ENCODE peak calls at places on chromosomes 12 and 14, in nine cellular contexts. One of them, this sample, is unnamed.

GRCh38 chr12:80192087-80192486 is 92.8 kb downstream of the OTOGL start:
- DNase-seq in breast epithelium: no peak
- DNase-seq in tibial nerve: no peak
- DNase-seq in adrenal gland: no peak
- DNase-seq in lung: no peak
- DNase-seq in neural progenitor cell: no peak
- DNase-seq in hepatocyte: no peak
- DNase-seq in CD8-positive, alpha-beta T cell: no peak
- DNase-seq in endothelial cell of umbilical vein: no peak
- DNase-seq in this sample: no peak

GRCh38 chr14:37037636-37038387 is 134.6 kb downstream of the SLC25A21 start:
- DNase-seq in tibial nerve: no peak
- DNase-seq in hepatocyte: no peak
- DNase-seq in CD8-positive, alpha-beta T cell: no peak
- DNase-seq in neural progenitor cell: no peak
- DNase-seq in lung: no peak
- DNase-seq in endothelial cell of umbilical vein: no peak
- DNase-seq in adrenal gland: no peak
- DNase-seq in breast epithelium: no peak
- DNase-seq in this sample: no peak

GRCh38 chr14:76808990-76809389 is 3.7 kb downstream of the ANGEL1 start:
- DNase-seq in endothelial cell of umbilical vein: no peak
- DNase-seq in CD8-positive, alpha-beta T cell: no peak
- DNase-seq in lung: no peak
- DNase-seq in hepatocyte: no peak
- DNase-seq in breast epithelium: no peak
- DNase-seq in adrenal gland: no peak
- DNase-seq in neural progenitor cell: no peak
- DNase-seq in tibial nerve: no peak
- DNase-seq in this sample: no peak

GRCh38 chr14:61429316-61429715 is 107.9 kb downstream of the PRKCH start:
- DNase-seq in endothelial cell of umbilical vein: no peak
- DNase-seq in neural progenitor cell: no peak
- DNase-seq in breast epithelium: no peak
- DNase-seq in hepatocyte: no peak
- DNase-seq in lung: no peak
- DNase-seq in CD8-positive, alpha-beta T cell: no peak
- DNase-seq in tibial nerve: no peak
- DNase-seq in adrenal gland: no peak
- DNase-seq in this sample: no peak

GRCh38 chr14:72739446-72740405 is 154.2 kb downstream of the DPF3 start:
- DNase-seq in endothelial cell of umbilical vein: no peak
- DNase-seq in CD8-positive, alpha-beta T cell: no peak
- DNase-seq in hepatocyte: no peak
- DNase-seq in adrenal gland: no peak
- DNase-seq in breast epithelium: no peak
- DNase-seq in tibial nerve: no peak
- DNase-seq in neural progenitor cell: no peak
- DNase-seq in lung: no peak
- DNase-seq in this sample: no peak

GRCh38 chr14:66087231-66087630 is 398.9 kb upstream of the CCDC196 start:
- DNase-seq in adrenal gland: no peak
- DNase-seq in CD8-positive, alpha-beta T cell: no peak
- DNase-seq in tibial nerve: no peak
- DNase-seq in neural progenitor cell: no peak
- DNase-seq in lung: no peak
- DNase-seq in endothelial cell of umbilical vein: no peak
- DNase-seq in hepatocyte: no peak
- DNase-seq in breast epithelium: no peak
- DNase-seq in this sample: no peak

GRCh38 chr12:11174022-11174421 is 3.0 kb downstream of the SMIM10L1 start:
- DNase-seq in adrenal gland: no peak
- DNase-seq in tibial nerve: no peak
- DNase-seq in lung: no peak
- DNase-seq in neural progenitor cell: no peak
- DNase-seq in hepatocyte: no peak
- DNase-seq in breast epithelium: no peak
- DNase-seq in endothelial cell of umbilical vein: peak; percentile 42
- DNase-seq in CD8-positive, alpha-beta T cell: no peak
- DNase-seq in this sample: no peak

GRCh38 chr12:130818381-130819247 is 20.4 kb downstream of the STX2 start:
- DNase-seq in endothelial cell of umbilical vein: peak; percentile 36
- DNase-seq in CD8-positive, alpha-beta T cell: peak; percentile 59
- DNase-seq in hepatocyte: peak; percentile 78
- DNase-seq in breast epithelium: peak; percentile 64
- DNase-seq in tibial nerve: peak; percentile 43
- DNase-seq in adrenal gland: peak; percentile 61
- DNase-seq in lung: peak; percentile 65
- DNase-seq in neural progenitor cell: peak; percentile 85
- DNase-seq in this sample: peak; percentile 63

GRCh38 chr12:111942557-111942956 is 70.4 kb downstream of the TMEM116 start:
- DNase-seq in CD8-positive, alpha-beta T cell: no peak
- DNase-seq in adrenal gland: peak; percentile 31
- DNase-seq in lung: no peak
- DNase-seq in endothelial cell of umbilical vein: peak; percentile 76
- DNase-seq in neural progenitor cell: no peak
- DNase-seq in breast epithelium: no peak
- DNase-seq in hepatocyte: peak; percentile 10
- DNase-seq in tibial nerve: no peak
- DNase-seq in this sample: no peak

GRCh38 chr12:115626210-115626609 is 651.3 kb downstream of the MED13L start:
- DNase-seq in adrenal gland: no peak
- DNase-seq in CD8-positive, alpha-beta T cell: no peak
- DNase-seq in tibial nerve: no peak
- DNase-seq in neural progenitor cell: no peak
- DNase-seq in hepatocyte: no peak
- DNase-seq in endothelial cell of umbilical vein: no peak
- DNase-seq in lung: no peak
- DNase-seq in breast epithelium: no peak
- DNase-seq in this sample: no peak

GRCh38 chr12:52446346-52447045 is 5.5 kb downstream of the KRT6B start:
- DNase-seq in neural progenitor cell: no peak
- DNase-seq in tibial nerve: no peak
- DNase-seq in lung: no peak
- DNase-seq in hepatocyte: no peak
- DNase-seq in adrenal gland: no peak
- DNase-seq in endothelial cell of umbilical vein: no peak
- DNase-seq in CD8-positive, alpha-beta T cell: no peak
- DNase-seq in breast epithelium: no peak
- DNase-seq in this sample: no peak

GRCh38 chr14:91041450-91041849 is 19.0 kb downstream of the RPS6KA5 start:
- DNase-seq in hepatocyte: no peak
- DNase-seq in CD8-positive, alpha-beta T cell: no peak
- DNase-seq in breast epithelium: no peak
- DNase-seq in adrenal gland: no peak
- DNase-seq in neural progenitor cell: no peak
- DNase-seq in endothelial cell of umbilical vein: no peak
- DNase-seq in lung: no peak
- DNase-seq in tibial nerve: no peak
- DNase-seq in this sample: no peak

GRCh38 chr12:58341791-58342190 is 400.4 kb downstream of the ATP23 start:
- DNase-seq in endothelial cell of umbilical vein: peak; percentile 99
- DNase-seq in adrenal gland: no peak
- DNase-seq in hepatocyte: peak; percentile 12
- DNase-seq in breast epithelium: no peak
- DNase-seq in neural progenitor cell: no peak
- DNase-seq in tibial nerve: no peak
- DNase-seq in CD8-positive, alpha-beta T cell: no peak
- DNase-seq in lung: no peak
- DNase-seq in this sample: no peak

GRCh38 chr14:77022219-77022852 is 6.2 kb downstream of the IRF2BPL start:
- DNase-seq in tibial nerve: no peak
- DNase-seq in CD8-positive, alpha-beta T cell: no peak
- DNase-seq in neural progenitor cell: no peak
- DNase-seq in breast epithelium: no peak
- DNase-seq in adrenal gland: no peak
- DNase-seq in endothelial cell of umbilical vein: no peak
- DNase-seq in hepatocyte: peak; percentile 17
- DNase-seq in lung: no peak
- DNase-seq in this sample: no peak

GRCh38 chr12:28498850-28499249 is 308.6 kb downstream of the CCDC91 start:
- DNase-seq in breast epithelium: no peak
- DNase-seq in hepatocyte: no peak
- DNase-seq in adrenal gland: no peak
- DNase-seq in CD8-positive, alpha-beta T cell: no peak
- DNase-seq in neural progenitor cell: no peak
- DNase-seq in tibial nerve: no peak
- DNase-seq in endothelial cell of umbilical vein: no peak
- DNase-seq in lung: no peak
- DNase-seq in this sample: no peak

GRCh38 chr12:22380029-22380428 is 45.5 kb upstream of the ST8SIA1 start:
- DNase-seq in neural progenitor cell: no peak
- DNase-seq in adrenal gland: no peak
- DNase-seq in lung: no peak
- DNase-seq in endothelial cell of umbilical vein: no peak
- DNase-seq in hepatocyte: no peak
- DNase-seq in breast epithelium: no peak
- DNase-seq in tibial nerve: no peak
- DNase-seq in CD8-positive, alpha-beta T cell: no peak
- DNase-seq in this sample: no peak

GRCh38 chr14:50062438-50063039 is 53.8 kb downstream of the VCPKMT start:
- DNase-seq in endothelial cell of umbilical vein: peak; percentile 81
- DNase-seq in breast epithelium: no peak
- DNase-seq in hepatocyte: peak; percentile 86
- DNase-seq in adrenal gland: peak; percentile 84
- DNase-seq in neural progenitor cell: no peak
- DNase-seq in CD8-positive, alpha-beta T cell: peak; percentile 55
- DNase-seq in tibial nerve: no peak
- DNase-seq in lung: no peak
- DNase-seq in this sample: peak; percentile 72

GRCh38 chr14:95548328-95548929 is 13.6 kb downstream of the GLRX5 start:
- DNase-seq in tibial nerve: no peak
- DNase-seq in hepatocyte: no peak
- DNase-seq in adrenal gland: no peak
- DNase-seq in neural progenitor cell: no peak
- DNase-seq in CD8-positive, alpha-beta T cell: no peak
- DNase-seq in breast epithelium: no peak
- DNase-seq in lung: no peak
- DNase-seq in endothelial cell of umbilical vein: peak; percentile 20
- DNase-seq in this sample: no peak

GRCh38 chr12:69284131-69284530 is 44.8 kb downstream of the CPSF6 start:
- DNase-seq in breast epithelium: peak; percentile 73
- DNase-seq in tibial nerve: peak; percentile 38
- DNase-seq in CD8-positive, alpha-beta T cell: no peak
- DNase-seq in endothelial cell of umbilical vein: peak; percentile 64
- DNase-seq in neural progenitor cell: peak; percentile 81
- DNase-seq in hepatocyte: peak; percentile 75
- DNase-seq in adrenal gland: peak; percentile 81
- DNase-seq in lung: peak; percentile 74
- DNase-seq in this sample: peak; percentile 1
- H3K4me3 ChIP-seq in breast epithelium: peak overlapping the region; percentile 22
- H3K4me3 ChIP-seq in tibial nerve: peak overlapping the region; percentile 27
- H3K4me3 ChIP-seq in CD8-positive, alpha-beta T cell: peak overlapping the region; percentile 6
- H3K4me3 ChIP-seq in endothelial cell of umbilical vein: peak overlapping the region; percentile 27
- H3K4me3 ChIP-seq in neural progenitor cell: peak overlapping the region; percentile 20
- H3K4me3 ChIP-seq in hepatocyte: no peak overlapping the region
- H3K4me3 ChIP-seq in adrenal gland: no peak overlapping the region
- H3K4me3 ChIP-seq in lung: peak overlapping the region; percentile 21
- H3K4me3 ChIP-seq in this sample: peak overlapping the region; percentile 27

GRCh38 chr12:94649349-94650142 is 811 bp downstream of the TMCC3 start:
- DNase-seq in lung: peak; percentile 36
- DNase-seq in neural progenitor cell: peak; percentile 68
- DNase-seq in CD8-positive, alpha-beta T cell: no peak
- DNase-seq in endothelial cell of umbilical vein: peak; percentile 64
- DNase-seq in tibial nerve: no peak
- DNase-seq in breast epithelium: peak; percentile 60
- DNase-seq in adrenal gland: peak; percentile 47
- DNase-seq in hepatocyte: peak; percentile 67
- DNase-seq in this sample: peak; percentile 15
- H3K4me1 ChIP-seq in lung: peaks cover 5% of the 10 kb centered on the region
- H3K4me1 ChIP-seq in neural progenitor cell: no peaks in the 10 kb centered on the region
- H3K4me1 ChIP-seq in CD8-positive, alpha-beta T cell: peaks cover 2% of the 10 kb centered on the region
- H3K4me1 ChIP-seq in endothelial cell of umbilical vein: peaks cover 28% of the 10 kb centered on the region
- H3K4me1 ChIP-seq in tibial nerve: peaks cover 7% of the 10 kb centered on the region
- H3K4me1 ChIP-seq in breast epithelium: no peaks in the 10 kb centered on the region
- H3K4me1 ChIP-seq in adrenal gland: peaks cover 17% of the 10 kb centered on the region
- H3K4me1 ChIP-seq in hepatocyte: no peaks in the 10 kb centered on the region
- H3K4me1 ChIP-seq in this sample: peaks cover 6% of the 10 kb centered on the region

GRCh38 chr12:48923117-48923516 is 2.2 kb downstream of the FKBP11 start:
- DNase-seq in lung: no peak
- DNase-seq in tibial nerve: no peak
- DNase-seq in neural progenitor cell: no peak
- DNase-seq in CD8-positive, alpha-beta T cell: no peak
- DNase-seq in adrenal gland: no peak
- DNase-seq in endothelial cell of umbilical vein: no peak
- DNase-seq in breast epithelium: no peak
- DNase-seq in hepatocyte: no peak
- DNase-seq in this sample: no peak

GRCh38 chr12:48917857-48918537 is 7.3 kb downstream of the FKBP11 start:
- DNase-seq in neural progenitor cell: no peak
- DNase-seq in hepatocyte: no peak
- DNase-seq in breast epithelium: no peak
- DNase-seq in endothelial cell of umbilical vein: no peak
- DNase-seq in CD8-positive, alpha-beta T cell: no peak
- DNase-seq in adrenal gland: no peak
- DNase-seq in lung: no peak
- DNase-seq in tibial nerve: no peak
- DNase-seq in this sample: peak; percentile 18
- H3K4me3 ChIP-seq in neural progenitor cell: no peak overlapping the region
- H3K4me3 ChIP-seq in hepatocyte: no peak overlapping the region
- H3K4me3 ChIP-seq in breast epithelium: no peak overlapping the region
- H3K4me3 ChIP-seq in endothelial cell of umbilical vein: no peak overlapping the region
- H3K4me3 ChIP-seq in CD8-positive, alpha-beta T cell: peak overlapping the region; percentile 48
- H3K4me3 ChIP-seq in adrenal gland: no peak overlapping the region
- H3K4me3 ChIP-seq in lung: no peak overlapping the region
- H3K4me3 ChIP-seq in tibial nerve: no peak overlapping the region
- H3K4me3 ChIP-seq in this sample: peak overlapping the region; percentile 54

GRCh38 chr12:108306014-108306501 is 33.1 kb downstream of the CMKLR1 start:
- DNase-seq in hepatocyte: peak; percentile 35
- DNase-seq in lung: no peak
- DNase-seq in endothelial cell of umbilical vein: peak; percentile 77
- DNase-seq in breast epithelium: no peak
- DNase-seq in CD8-positive, alpha-beta T cell: no peak
- DNase-seq in adrenal gland: peak; percentile 11
- DNase-seq in tibial nerve: no peak
- DNase-seq in neural progenitor cell: peak; percentile 29
- DNase-seq in this sample: no peak

GRCh38 chr12:108302471-108303311 is 36.4 kb downstream of the CMKLR1 start:
- DNase-seq in hepatocyte: peak; percentile 66
- DNase-seq in CD8-positive, alpha-beta T cell: no peak
- DNase-seq in adrenal gland: peak; percentile 48
- DNase-seq in tibial nerve: peak; percentile 84
- DNase-seq in neural progenitor cell: peak; percentile 38
- DNase-seq in endothelial cell of umbilical vein: peak; percentile 35
- DNase-seq in breast epithelium: peak; percentile 67
- DNase-seq in lung: peak; percentile 77
- DNase-seq in this sample: no peak

GRCh38 chr12:108306506-108306905 is 32.6 kb downstream of the CMKLR1 start:
- DNase-seq in CD8-positive, alpha-beta T cell: no peak
- DNase-seq in adrenal gland: no peak
- DNase-seq in hepatocyte: no peak
- DNase-seq in lung: no peak
- DNase-seq in tibial nerve: no peak
- DNase-seq in neural progenitor cell: no peak
- DNase-seq in breast epithelium: no peak
- DNase-seq in endothelial cell of umbilical vein: no peak
- DNase-seq in this sample: no peak

GRCh38 chr12:108305520-108305919 is 33.6 kb downstream of the CMKLR1 start:
- DNase-seq in adrenal gland: peak; percentile 62
- DNase-seq in neural progenitor cell: no peak
- DNase-seq in CD8-positive, alpha-beta T cell: no peak
- DNase-seq in lung: peak; percentile 73
- DNase-seq in hepatocyte: peak; percentile 78
- DNase-seq in endothelial cell of umbilical vein: no peak
- DNase-seq in breast epithelium: peak; percentile 70
- DNase-seq in tibial nerve: peak; percentile 86
- DNase-seq in this sample: no peak

GRCh38 chr12:108304633-108305032 is 34.5 kb downstream of the CMKLR1 start:
- DNase-seq in breast epithelium: no peak
- DNase-seq in tibial nerve: no peak
- DNase-seq in CD8-positive, alpha-beta T cell: no peak
- DNase-seq in neural progenitor cell: no peak
- DNase-seq in hepatocyte: peak; percentile 37
- DNase-seq in endothelial cell of umbilical vein: no peak
- DNase-seq in lung: no peak
- DNase-seq in adrenal gland: no peak
- DNase-seq in this sample: no peak
- H3K4me1 ChIP-seq in breast epithelium: peaks cover 27% of the 10 kb centered on the region
- H3K4me1 ChIP-seq in tibial nerve: peaks cover 35% of the 10 kb centered on the region
- H3K4me1 ChIP-seq in CD8-positive, alpha-beta T cell: peaks cover 23% of the 10 kb centered on the region
- H3K4me1 ChIP-seq in neural progenitor cell: peaks cover 8% of the 10 kb centered on the region
- H3K4me1 ChIP-seq in hepatocyte: peaks cover 39% of the 10 kb centered on the region
- H3K4me1 ChIP-seq in endothelial cell of umbilical vein: peaks cover 39% of the 10 kb centered on the region
- H3K4me1 ChIP-seq in lung: peaks cover 3% of the 10 kb centered on the region
- H3K4me1 ChIP-seq in adrenal gland: peaks cover 55% of the 10 kb centered on the region
- H3K4me1 ChIP-seq in this sample: peaks cover 4% of the 10 kb centered on the region

This sample was measured in effector memory CD4-positive, alpha-beta T cell.